ENCODE peak calls at places on chromosomes 5 and 9, in eight cellular contexts. One of them, this sample, is unnamed.

GRCh38 chr9:3809724-3810123 is 283.9 kb upstream of the RFX3 start:
- DNase-seq in BE2C: no peak
- DNase-seq in CD4-positive, alpha-beta T cell: no peak
- DNase-seq in psoas muscle: no peak
- DNase-seq in OCI-LY7: no peak
- DNase-seq in endothelial cell: no peak
- DNase-seq in fibroblast of the aortic adventitia: no peak
- DNase-seq in cardiac muscle cell: no peak
- DNase-seq in this sample: no peak

GRCh38 chr5:103249068-103249467 is 9.5 kb upstream of the MACIR start:
- DNase-seq in endothelial cell: no peak
- DNase-seq in OCI-LY7: no peak
- DNase-seq in psoas muscle: no peak
- DNase-seq in cardiac muscle cell: no peak
- DNase-seq in fibroblast of the aortic adventitia: no peak
- DNase-seq in BE2C: no peak
- DNase-seq in CD4-positive, alpha-beta T cell: no peak
- DNase-seq in this sample: no peak

GRCh38 chr9:98980291-98980690 is 36.6 kb downstream of the COL15A1 start:
- DNase-seq in psoas muscle: no peak
- DNase-seq in OCI-LY7: no peak
- DNase-seq in CD4-positive, alpha-beta T cell: no peak
- DNase-seq in fibroblast of the aortic adventitia: no peak
- DNase-seq in endothelial cell: no peak
- DNase-seq in cardiac muscle cell: no peak
- DNase-seq in BE2C: no peak
- DNase-seq in this sample: no peak

GRCh38 chr9:36597412-36598178 is 24.9 kb downstream of the MELK start:
- DNase-seq in psoas muscle: no peak
- DNase-seq in CD4-positive, alpha-beta T cell: no peak
- DNase-seq in endothelial cell: peak
- DNase-seq in cardiac muscle cell: peak
- DNase-seq in fibroblast of the aortic adventitia: peak
- DNase-seq in OCI-LY7: peak
- DNase-seq in BE2C: no peak
- DNase-seq in this sample: peak

GRCh38 chr5:157828949-157829639 is 29.9 kb downstream of the CLINT1 start:
- DNase-seq in OCI-LY7: no peak
- DNase-seq in CD4-positive, alpha-beta T cell: no peak
- DNase-seq in endothelial cell: peak
- DNase-seq in psoas muscle: no peak
- DNase-seq in BE2C: no peak
- DNase-seq in cardiac muscle cell: no peak
- DNase-seq in fibroblast of the aortic adventitia: no peak
- DNase-seq in this sample: no peak

GRCh38 chr9:92728831-92729734 is 35.5 kb downstream of the BICD2 start:
- DNase-seq in psoas muscle: no peak
- DNase-seq in BE2C: peak
- DNase-seq in fibroblast of the aortic adventitia: no peak
- DNase-seq in cardiac muscle cell: no peak
- DNase-seq in OCI-LY7: peak
- DNase-seq in endothelial cell: no peak
- DNase-seq in CD4-positive, alpha-beta T cell: no peak
- DNase-seq in this sample: no peak

GRCh38 chr9:76127637-76128036 is 237.2 kb downstream of the PCSK5 start:
- DNase-seq in OCI-LY7: no peak
- DNase-seq in endothelial cell: no peak
- DNase-seq in psoas muscle: no peak
- DNase-seq in CD4-positive, alpha-beta T cell: no peak
- DNase-seq in BE2C: no peak
- DNase-seq in fibroblast of the aortic adventitia: no peak
- DNase-seq in cardiac muscle cell: no peak
- DNase-seq in this sample: no peak

GRCh38 chr9:124735121-124735520 is 36.0 kb downstream of the NR6A1 start:
- DNase-seq in CD4-positive, alpha-beta T cell: no peak
- DNase-seq in OCI-LY7: peak
- DNase-seq in fibroblast of the aortic adventitia: peak
- DNase-seq in psoas muscle: no peak
- DNase-seq in endothelial cell: no peak
- DNase-seq in cardiac muscle cell: peak
- DNase-seq in BE2C: no peak
- DNase-seq in this sample: peak

GRCh38 chr5:168946363-168946762 is 354.6 kb downstream of the SLIT3 start:
- DNase-seq in OCI-LY7: no peak
- DNase-seq in BE2C: peak
- DNase-seq in psoas muscle: no peak
- DNase-seq in cardiac muscle cell: peak
- DNase-seq in fibroblast of the aortic adventitia: no peak
- DNase-seq in endothelial cell: peak
- DNase-seq in CD4-positive, alpha-beta T cell: no peak
- DNase-seq in this sample: peak

GRCh38 chr9:137314561-137315560 is 12.8 kb upstream of the NRARP start:
- DNase-seq in endothelial cell: peak
- DNase-seq in cardiac muscle cell: no peak
- DNase-seq in fibroblast of the aortic adventitia: no peak
- DNase-seq in BE2C: peak
- DNase-seq in psoas muscle: no peak
- DNase-seq in OCI-LY7: no peak
- DNase-seq in CD4-positive, alpha-beta T cell: no peak
- DNase-seq in this sample: no peak

GRCh38 chr5:35920890-35921289 is 17.5 kb downstream of the CAPSL start:
- DNase-seq in cardiac muscle cell: peak
- DNase-seq in BE2C: no peak
- DNase-seq in endothelial cell: peak
- DNase-seq in CD4-positive, alpha-beta T cell: no peak
- DNase-seq in psoas muscle: no peak
- DNase-seq in OCI-LY7: no peak
- DNase-seq in fibroblast of the aortic adventitia: no peak
- DNase-seq in this sample: peak

GRCh38 chr5:109656829-109657228 is 32.9 kb upstream of the MAN2A1 start:
- DNase-seq in OCI-LY7: no peak
- DNase-seq in endothelial cell: peak
- DNase-seq in cardiac muscle cell: peak
- DNase-seq in CD4-positive, alpha-beta T cell: no peak
- DNase-seq in fibroblast of the aortic adventitia: peak
- DNase-seq in BE2C: no peak
- DNase-seq in psoas muscle: peak
- DNase-seq in this sample: peak

GRCh38 chr9:130846487-130847305 is 11.6 kb downstream of the ABL1 start:
- DNase-seq in CD4-positive, alpha-beta T cell: no peak
- DNase-seq in cardiac muscle cell: peak
- DNase-seq in OCI-LY7: no peak
- DNase-seq in fibroblast of the aortic adventitia: peak
- DNase-seq in psoas muscle: peak
- DNase-seq in BE2C: peak
- DNase-seq in endothelial cell: no peak
- DNase-seq in this sample: peak

GRCh38 chr9:127049044-127049443 is 73.4 kb downstream of the ANGPTL2 start:
- DNase-seq in fibroblast of the aortic adventitia: peak
- DNase-seq in psoas muscle: no peak
- DNase-seq in cardiac muscle cell: peak
- DNase-seq in CD4-positive, alpha-beta T cell: no peak
- DNase-seq in endothelial cell: peak
- DNase-seq in BE2C: no peak
- DNase-seq in OCI-LY7: no peak
- DNase-seq in this sample: peak

GRCh38 chr9:89522261-89522978 is 24.5 kb upstream of the SEMA4D start:
- DNase-seq in endothelial cell: no peak
- DNase-seq in fibroblast of the aortic adventitia: no peak
- DNase-seq in BE2C: no peak
- DNase-seq in psoas muscle: no peak
- DNase-seq in cardiac muscle cell: no peak
- DNase-seq in OCI-LY7: peak
- DNase-seq in CD4-positive, alpha-beta T cell: peak
- DNase-seq in this sample: no peak

GRCh38 chr5:65062684-65063083 is 294.0 kb downstream of the CWC27 start:
- DNase-seq in BE2C: no peak
- DNase-seq in endothelial cell: no peak
- DNase-seq in cardiac muscle cell: peak
- DNase-seq in CD4-positive, alpha-beta T cell: no peak
- DNase-seq in psoas muscle: peak
- DNase-seq in OCI-LY7: no peak
- DNase-seq in fibroblast of the aortic adventitia: peak
- DNase-seq in this sample: peak

GRCh38 chr9:27714388-27714787 is 141.1 kb upstream of the C9orf72 start:
- DNase-seq in CD4-positive, alpha-beta T cell: no peak
- DNase-seq in psoas muscle: no peak
- DNase-seq in OCI-LY7: no peak
- DNase-seq in endothelial cell: no peak
- DNase-seq in cardiac muscle cell: no peak
- DNase-seq in fibroblast of the aortic adventitia: no peak
- DNase-seq in BE2C: no peak
- DNase-seq in this sample: no peak

GRCh38 chr5:120817044-120817985 is 353.2 kb downstream of the PRR16 start:
- DNase-seq in BE2C: peak
- DNase-seq in endothelial cell: peak
- DNase-seq in psoas muscle: no peak
- DNase-seq in CD4-positive, alpha-beta T cell: no peak
- DNase-seq in OCI-LY7: no peak
- DNase-seq in fibroblast of the aortic adventitia: peak
- DNase-seq in cardiac muscle cell: peak
- DNase-seq in this sample: peak

GRCh38 chr5:2242539-2242938 is 359.8 kb upstream of the IRX4 start:
- DNase-seq in OCI-LY7: no peak
- DNase-seq in fibroblast of the aortic adventitia: no peak
- DNase-seq in CD4-positive, alpha-beta T cell: no peak
- DNase-seq in BE2C: no peak
- DNase-seq in cardiac muscle cell: no peak
- DNase-seq in endothelial cell: no peak
- DNase-seq in psoas muscle: no peak
- DNase-seq in this sample: no peak

GRCh38 chr5:35622974-35623373 is 5.3 kb downstream of the SPEF2 start:
- DNase-seq in cardiac muscle cell: no peak
- DNase-seq in BE2C: no peak
- DNase-seq in psoas muscle: no peak
- DNase-seq in OCI-LY7: no peak
- DNase-seq in endothelial cell: no peak
- DNase-seq in fibroblast of the aortic adventitia: no peak
- DNase-seq in CD4-positive, alpha-beta T cell: no peak
- DNase-seq in this sample: no peak

GRCh38 chr5:7592910-7593309 is 197.0 kb downstream of the ADCY2 start:
- DNase-seq in OCI-LY7: no peak
- DNase-seq in BE2C: no peak
- DNase-seq in cardiac muscle cell: no peak
- DNase-seq in CD4-positive, alpha-beta T cell: no peak
- DNase-seq in endothelial cell: peak
- DNase-seq in fibroblast of the aortic adventitia: no peak
- DNase-seq in psoas muscle: no peak
- DNase-seq in this sample: no peak
- TF ChIP-seq CTCF in OCI-LY7: peak
- TF ChIP-seq CTCF in BE2C: peak
- TF ChIP-seq CTCF in cardiac muscle cell: no peak
- TF ChIP-seq CTCF in CD4-positive, alpha-beta T cell: no peak
- TF ChIP-seq CTCF in endothelial cell: no peak
- TF ChIP-seq CTCF in fibroblast of the aortic adventitia: no peak
- TF ChIP-seq CTCF in psoas muscle: no peak
- TF ChIP-seq CTCF in this sample: no peak

DNA sequence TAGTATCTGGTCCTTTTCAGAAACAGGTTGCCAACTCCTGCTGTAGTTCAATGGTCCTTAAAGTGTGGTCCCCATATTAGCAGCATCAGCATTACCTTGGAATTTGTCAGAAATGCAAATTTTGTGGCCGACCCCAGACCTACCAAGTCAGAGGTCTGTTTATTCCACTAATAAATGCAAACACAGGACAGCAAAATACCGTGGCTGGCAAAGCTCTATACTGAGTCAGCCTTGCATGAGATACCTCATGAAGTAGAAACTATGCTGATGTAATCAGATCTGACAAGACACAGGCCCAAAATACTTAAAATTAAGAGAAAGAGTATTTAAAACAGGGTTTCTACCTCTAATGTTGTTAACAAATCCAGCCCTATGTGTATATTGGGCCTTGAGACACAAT is 3.0 kb downstream of the GOLM1 start:
- DNase-seq in psoas muscle: no peak
- DNase-seq in cardiac muscle cell: peak
- DNase-seq in endothelial cell: no peak
- DNase-seq in fibroblast of the aortic adventitia: peak
- DNase-seq in CD4-positive, alpha-beta T cell: no peak
- DNase-seq in BE2C: no peak
- DNase-seq in OCI-LY7: no peak
- DNase-seq in this sample: peak
- TF ChIP-seq CTCF in psoas muscle: no peak
- TF ChIP-seq CTCF in cardiac muscle cell: no peak
- TF ChIP-seq CTCF in endothelial cell: no peak
- TF ChIP-seq CTCF in fibroblast of the aortic adventitia: no peak
- TF ChIP-seq CTCF in CD4-positive, alpha-beta T cell: no peak
- TF ChIP-seq CTCF in BE2C: no peak
- TF ChIP-seq CTCF in OCI-LY7: no peak
- TF ChIP-seq CTCF in this sample: no peak

DNA sequence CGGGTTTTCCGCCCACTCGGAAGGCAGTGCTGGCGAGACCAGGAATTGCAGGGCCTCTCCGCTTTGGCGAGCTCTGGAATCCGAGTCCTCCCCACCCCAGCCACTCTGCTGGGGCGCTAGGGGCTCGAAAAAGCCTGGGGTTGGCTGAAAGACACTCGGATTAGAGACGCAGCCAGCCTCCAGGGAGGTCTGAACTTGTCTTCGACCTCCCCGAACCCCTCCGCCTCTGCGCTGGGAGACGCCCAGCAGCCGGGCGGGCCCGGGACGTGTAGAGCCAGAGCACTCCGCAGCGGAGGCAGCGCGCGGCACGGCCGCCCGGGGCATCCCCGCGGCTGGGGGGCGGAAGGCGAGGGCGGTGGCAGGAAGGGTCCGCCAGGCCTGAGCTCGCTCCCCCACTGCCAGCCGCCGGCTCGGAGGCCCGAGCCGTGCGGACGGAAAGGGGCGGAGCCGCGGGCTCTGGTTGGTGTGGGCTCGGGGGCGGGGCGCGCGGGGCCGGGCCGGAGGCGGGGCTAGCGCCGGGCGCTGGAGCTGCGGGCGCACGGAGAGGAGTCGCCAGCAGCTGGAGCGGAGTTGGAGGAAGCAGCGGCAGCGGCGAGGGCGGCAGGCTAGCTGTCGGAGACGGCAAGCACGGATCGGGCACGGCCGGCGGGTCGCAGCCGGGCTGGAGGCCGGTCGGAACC is at the start of gene PIK3R1:
- DNase-seq in CD4-positive, alpha-beta T cell: peak
- DNase-seq in cardiac muscle cell: peak
- DNase-seq in OCI-LY7: peak
- DNase-seq in endothelial cell: peak
- DNase-seq in psoas muscle: peak
- DNase-seq in BE2C: peak
- DNase-seq in fibroblast of the aortic adventitia: peak
- DNase-seq in this sample: peak
- TF ChIP-seq CTCF in CD4-positive, alpha-beta T cell: peak
- TF ChIP-seq CTCF in cardiac muscle cell: peak
- TF ChIP-seq CTCF in OCI-LY7: peak
- TF ChIP-seq CTCF in endothelial cell: peak
- TF ChIP-seq CTCF in psoas muscle: peak
- TF ChIP-seq CTCF in BE2C: peak
- TF ChIP-seq CTCF in fibroblast of the aortic adventitia: peak
- TF ChIP-seq CTCF in this sample: peak

DNA sequence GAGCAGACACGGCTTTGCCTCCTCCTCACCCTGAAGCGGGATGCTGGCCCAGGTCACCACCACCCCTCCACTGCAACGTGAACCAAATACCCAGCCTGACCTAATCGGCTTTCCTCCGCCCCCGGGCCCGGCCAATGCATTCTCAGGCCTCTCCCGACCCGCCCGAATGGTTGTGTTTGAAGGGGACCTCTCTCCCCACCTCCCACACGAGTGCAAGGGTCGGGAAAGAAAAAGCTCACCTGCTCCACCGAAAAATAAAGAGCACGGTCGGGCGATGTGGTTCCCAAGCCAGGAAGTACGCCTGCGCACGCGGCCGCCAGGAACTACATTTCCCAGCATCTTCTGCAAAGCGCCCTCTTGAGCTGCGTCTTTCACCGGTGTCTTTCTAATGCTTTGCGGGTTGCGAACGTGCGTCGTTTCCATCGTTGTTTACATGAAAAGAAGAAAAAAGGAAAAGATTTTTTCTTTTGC is at the start of gene ZNF883:
- DNase-seq in OCI-LY7: no peak
- DNase-seq in BE2C: peak
- DNase-seq in endothelial cell: peak
- DNase-seq in CD4-positive, alpha-beta T cell: no peak
- DNase-seq in fibroblast of the aortic adventitia: peak
- DNase-seq in psoas muscle: peak
- DNase-seq in cardiac muscle cell: peak
- DNase-seq in this sample: peak
- TF ChIP-seq CTCF in OCI-LY7: no peak
- TF ChIP-seq CTCF in BE2C: peak
- TF ChIP-seq CTCF in endothelial cell: no peak
- TF ChIP-seq CTCF in CD4-positive, alpha-beta T cell: no peak
- TF ChIP-seq CTCF in fibroblast of the aortic adventitia: no peak
- TF ChIP-seq CTCF in psoas muscle: no peak
- TF ChIP-seq CTCF in cardiac muscle cell: peak
- TF ChIP-seq CTCF in this sample: peak

This sample was measured in fibroblast of pulmonary artery.